ENCODE peak calls at places on chromosome 11, in four cellular contexts. One of them, this sample, is unnamed.

GRCh38 chr11:57248780-57249383 is 11.8 kb upstream of the APLNR start:
- DNase-seq in mesendoderm: peak; percentile 91
- DNase-seq in IMR-90: peak; percentile 67
- DNase-seq in H1: peak; percentile 85
- DNase-seq in this sample: peak; percentile 89

GRCh38 chr11:114027941-114028340 is 31.6 kb upstream of the ZBTB16 start:
- DNase-seq in mesendoderm: no peak
- DNase-seq in IMR-90: no peak
- DNase-seq in H1: no peak
- DNase-seq in this sample: no peak

GRCh38 chr11:90818196-90818735 is 595.4 kb upstream of the CHORDC1 start:
- DNase-seq in mesendoderm: no peak
- DNase-seq in H1: no peak
- DNase-seq in IMR-90: no peak
- DNase-seq in this sample: no peak

GRCh38 chr11:95299078-95299611 is 68.1 kb upstream of the SESN3 start:
- DNase-seq in H1: no peak
- DNase-seq in IMR-90: no peak
- DNase-seq in mesendoderm: no peak
- DNase-seq in this sample: no peak

GRCh38 chr11:35214792-35215193 is 75.8 kb downstream of the CD44 start:
- DNase-seq in H1: no peak
- DNase-seq in IMR-90: peak; percentile 97
- DNase-seq in mesendoderm: peak; percentile 95
- DNase-seq in this sample: peak; percentile 66

GRCh38 chr11:34433899-34434298 is 4.8 kb upstream of the CAT start:
- DNase-seq in mesendoderm: no peak
- DNase-seq in H1: no peak
- DNase-seq in IMR-90: no peak
- DNase-seq in this sample: no peak

GRCh38 chr11:8934735-8935478 is 2.2 kb upstream of the C11orf16 start:
- DNase-seq in IMR-90: peak; percentile 90
- DNase-seq in mesendoderm: peak; percentile 97
- DNase-seq in H1: no peak
- DNase-seq in this sample: no peak

GRCh38 chr11:116454020-116454645 is 318.7 kb downstream of the BUD13 start:
- DNase-seq in H1: peak; percentile 78
- DNase-seq in mesendoderm: peak; percentile 80
- DNase-seq in IMR-90: peak; percentile 27
- DNase-seq in this sample: peak; percentile 80

GRCh38 chr11:68976563-68976962 is 4.2 kb downstream of the MRGPRD start:
- DNase-seq in H1: no peak
- DNase-seq in mesendoderm: no peak
- DNase-seq in IMR-90: peak; percentile 7
- DNase-seq in this sample: no peak

GRCh38 chr11:129457321-129457720 is 81.7 kb downstream of the BARX2 start:
- DNase-seq in IMR-90: no peak
- DNase-seq in H1: no peak
- DNase-seq in mesendoderm: no peak
- DNase-seq in this sample: no peak

GRCh38 chr11:75474878-75475766 is 42.1 kb upstream of the KLHL35 start:
- DNase-seq in mesendoderm: peak; percentile 79
- DNase-seq in H1: peak; percentile 86
- DNase-seq in IMR-90: peak; percentile 62
- DNase-seq in this sample: peak; percentile 87

GRCh38 chr11:94638278-94638901 is 71.2 kb downstream of the PIWIL4 start:
- DNase-seq in mesendoderm: peak; percentile 83
- DNase-seq in H1: peak; percentile 16
- DNase-seq in IMR-90: no peak
- DNase-seq in this sample: no peak

GRCh38 chr11:7688238-7688826 is 15.0 kb upstream of the CYB5R2 start:
- DNase-seq in IMR-90: peak; percentile 31
- DNase-seq in H1: no peak
- DNase-seq in mesendoderm: peak; percentile 65
- DNase-seq in this sample: no peak

GRCh38 chr11:45393826-45394225 is 107.7 kb upstream of the SYT13 start:
- DNase-seq in IMR-90: no peak
- DNase-seq in mesendoderm: no peak
- DNase-seq in H1: no peak
- DNase-seq in this sample: no peak

GRCh38 chr11:78298216-78298860 is 109.6 kb downstream of the USP35 start:
- DNase-seq in mesendoderm: no peak
- DNase-seq in IMR-90: peak; percentile 41
- DNase-seq in H1: no peak
- DNase-seq in this sample: no peak

GRCh38 chr11:10622957-10623787 is 54.7 kb upstream of the LYVE1 start:
- DNase-seq in IMR-90: no peak
- DNase-seq in mesendoderm: no peak
- DNase-seq in H1: peak; percentile 28
- DNase-seq in this sample: no peak

GRCh38 chr11:111620518-111620917 is 18.3 kb downstream of the SIK2 start:
- DNase-seq in H1: no peak
- DNase-seq in IMR-90: no peak
- DNase-seq in mesendoderm: no peak
- DNase-seq in this sample: no peak

GRCh38 chr11:111391328-111392124 is 12.5 kb upstream of the POU2AF1 start:
- DNase-seq in IMR-90: no peak
- DNase-seq in mesendoderm: no peak
- DNase-seq in H1: no peak
- DNase-seq in this sample: no peak

GRCh38 chr11:107858217-107859070 is at the start of gene SLC35F2:
- DNase-seq in H1: peak; percentile 85
- DNase-seq in mesendoderm: peak; percentile 94
- DNase-seq in IMR-90: peak; percentile 37
- DNase-seq in this sample: peak; percentile 86
- H2BK120ac ChIP-seq in H1: no peak within 1 kb of the TSS
- H2BK120ac ChIP-seq in mesendoderm: no peak within 1 kb of the TSS
- H2BK120ac ChIP-seq in IMR-90: peak within 1 kb of the TSS; percentile 2
- H2BK120ac ChIP-seq in this sample: no peak within 1 kb of the TSS

GRCh38 chr11:6629892-6630631 is 10.8 kb upstream of the TPP1 start:
- DNase-seq in H1: peak; percentile 82
- DNase-seq in IMR-90: no peak
- DNase-seq in mesendoderm: peak; percentile 55
- DNase-seq in this sample: peak; percentile 68
- H3K9ac ChIP-seq in H1: peak overlapping the region; percentile 34
- H3K9ac ChIP-seq in IMR-90: no peak overlapping the region
- H3K9ac ChIP-seq in mesendoderm: peak overlapping the region; percentile 15
- H3K9ac ChIP-seq in this sample: no peak overlapping the region

DNA sequence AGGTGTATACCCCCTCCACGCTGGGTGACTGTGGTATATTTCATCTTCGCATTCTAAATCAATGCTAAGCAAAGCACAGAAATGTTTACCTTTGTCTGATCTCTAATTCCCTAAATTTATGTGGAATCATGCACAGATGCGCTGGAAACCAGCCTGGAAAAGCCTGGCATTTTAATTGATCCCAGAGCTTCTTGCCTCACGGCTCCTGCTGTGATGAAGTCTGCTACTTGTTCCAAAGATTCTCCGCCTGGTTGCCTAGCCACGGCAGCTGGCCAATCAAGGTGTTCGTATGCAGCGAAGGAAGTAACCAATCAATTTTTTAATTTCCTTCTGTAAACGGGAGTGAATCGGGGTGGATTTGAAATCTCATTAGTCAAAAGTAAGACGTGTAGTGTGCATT is 133.8 kb downstream of the FANCF start:
- DNase-seq in mesendoderm: peak; percentile 48
- DNase-seq in IMR-90: peak; percentile 4
- DNase-seq in H1: no peak
- DNase-seq in this sample: peak; percentile 33
- H3K56ac ChIP-seq in mesendoderm: no peak overlapping the region
- H3K56ac ChIP-seq in IMR-90: no peak overlapping the region
- H3K56ac ChIP-seq in H1: no peak overlapping the region
- H3K56ac ChIP-seq in this sample: no peak overlapping the region

GRCh38 chr11:105022527-105022926 is 441 bp downstream of the CASP5 start:
- DNase-seq in H1: no peak
- DNase-seq in mesendoderm: no peak
- DNase-seq in IMR-90: no peak
- DNase-seq in this sample: no peak

GRCh38 chr11:105024394-105024793 is 1.4 kb upstream of the CASP5 start:
- DNase-seq in H1: no peak
- DNase-seq in mesendoderm: peak; percentile 36
- DNase-seq in IMR-90: no peak
- DNase-seq in this sample: no peak

GRCh38 chr11:105027671-105028070 is 4.7 kb upstream of the CASP5 start:
- DNase-seq in H1: no peak
- DNase-seq in mesendoderm: no peak
- DNase-seq in IMR-90: no peak
- DNase-seq in this sample: no peak

DNA sequence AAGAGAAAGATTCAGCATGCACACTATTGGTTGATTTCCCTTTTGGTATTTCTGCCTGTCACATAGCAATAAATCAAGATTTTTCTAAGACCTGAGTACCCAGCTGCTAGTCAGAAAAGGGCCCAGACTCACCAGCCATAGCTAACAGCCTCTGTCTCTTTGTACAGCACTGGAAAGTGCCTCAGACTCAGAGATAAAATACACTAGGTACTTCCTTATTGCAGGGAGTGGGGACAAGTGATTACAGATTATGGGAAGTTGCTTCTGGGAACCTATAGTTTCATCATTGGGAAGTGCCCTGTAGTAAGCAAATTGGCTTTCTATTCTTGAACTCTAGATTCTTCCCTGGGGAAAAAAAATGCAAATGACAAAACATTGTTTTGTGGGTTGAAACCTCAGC is at the start of gene CASP5:
- DNase-seq in mesendoderm: no peak
- DNase-seq in H1: no peak
- DNase-seq in IMR-90: no peak
- DNase-seq in this sample: no peak
- H2BK120ac ChIP-seq in mesendoderm: no peak within 1 kb of the TSS
- H2BK120ac ChIP-seq in H1: no peak within 1 kb of the TSS
- H2BK120ac ChIP-seq in IMR-90: no peak within 1 kb of the TSS
- H2BK120ac ChIP-seq in this sample: no peak within 1 kb of the TSS